ENCODE peak calls at places on chromosomes 13 and 19, in ten cellular contexts. One of them, this sample, is unnamed.

GRCh38 chr13:27264648-27265047 is 6.0 kb upstream of the RASL11A start:
- DNase-seq in lower lobe of right lung: no peak
- DNase-seq in SHP77: no peak
- DNase-seq in naive thymus-derived CD4-positive, alpha-beta T cell: no peak
- DNase-seq in epithelial cell of prostate: no peak
- DNase-seq in EL: no peak
- DNase-seq in lower leg skin: no peak
- DNase-seq in NCI-H748 treated with DMSO at 0.1 percent for 48 hours: no peak
- DNase-seq in CD8-positive, alpha-beta T cell: no peak
- DNase-seq in AG08396: no peak
- DNase-seq in this sample: no peak

GRCh38 chr19:37718357-37718756 is 1.2 kb downstream of the ZNF607 start:
- DNase-seq in lower lobe of right lung: no peak
- DNase-seq in SHP77: no peak
- DNase-seq in naive thymus-derived CD4-positive, alpha-beta T cell: no peak
- DNase-seq in epithelial cell of prostate: no peak
- DNase-seq in EL: peak; percentile 1
- DNase-seq in lower leg skin: no peak
- DNase-seq in NCI-H748 treated with DMSO at 0.1 percent for 48 hours: no peak
- DNase-seq in CD8-positive, alpha-beta T cell: no peak
- DNase-seq in AG08396: no peak
- DNase-seq in this sample: no peak

GRCh38 chr13:80012281-80012680 is 328.6 kb downstream of the SPRY2 start:
- DNase-seq in lower lobe of right lung: no peak
- DNase-seq in SHP77: no peak
- DNase-seq in naive thymus-derived CD4-positive, alpha-beta T cell: no peak
- DNase-seq in epithelial cell of prostate: no peak
- DNase-seq in EL: peak; percentile 24
- DNase-seq in lower leg skin: no peak
- DNase-seq in NCI-H748 treated with DMSO at 0.1 percent for 48 hours: no peak
- DNase-seq in CD8-positive, alpha-beta T cell: no peak
- DNase-seq in AG08396: no peak
- DNase-seq in this sample: no peak

GRCh38 chr19:41745761-41746160 is 9.6 kb upstream of the CEACAM6 start:
- DNase-seq in lower lobe of right lung: no peak
- DNase-seq in SHP77: no peak
- DNase-seq in naive thymus-derived CD4-positive, alpha-beta T cell: no peak
- DNase-seq in epithelial cell of prostate: no peak
- DNase-seq in EL: no peak
- DNase-seq in lower leg skin: no peak
- DNase-seq in NCI-H748 treated with DMSO at 0.1 percent for 48 hours: no peak
- DNase-seq in CD8-positive, alpha-beta T cell: no peak
- DNase-seq in AG08396: no peak
- DNase-seq in this sample: no peak

GRCh38 chr13:88586263-88586662 is 915.1 kb downstream of the SLITRK5 start:
- DNase-seq in lower lobe of right lung: no peak
- DNase-seq in SHP77: no peak
- DNase-seq in naive thymus-derived CD4-positive, alpha-beta T cell: no peak
- DNase-seq in epithelial cell of prostate: no peak
- DNase-seq in EL: no peak
- DNase-seq in lower leg skin: no peak
- DNase-seq in NCI-H748 treated with DMSO at 0.1 percent for 48 hours: no peak
- DNase-seq in CD8-positive, alpha-beta T cell: no peak
- DNase-seq in AG08396: no peak
- DNase-seq in this sample: no peak

GRCh38 chr19:5667751-5668271 is 12.5 kb downstream of the MICOS13 start:
- DNase-seq in lower lobe of right lung: peak; percentile 47
- DNase-seq in SHP77: no peak
- DNase-seq in naive thymus-derived CD4-positive, alpha-beta T cell: no peak
- DNase-seq in epithelial cell of prostate: no peak
- DNase-seq in EL: no peak
- DNase-seq in lower leg skin: no peak
- DNase-seq in NCI-H748 treated with DMSO at 0.1 percent for 48 hours: no peak
- DNase-seq in CD8-positive, alpha-beta T cell: no peak
- DNase-seq in AG08396: no peak
- DNase-seq in this sample: no peak

GRCh38 chr13:49060698-49061387 is 85.1 kb downstream of the FNDC3A start:
- DNase-seq in lower lobe of right lung: no peak
- DNase-seq in SHP77: no peak
- DNase-seq in naive thymus-derived CD4-positive, alpha-beta T cell: no peak
- DNase-seq in epithelial cell of prostate: no peak
- DNase-seq in EL: peak; percentile 66
- DNase-seq in lower leg skin: no peak
- DNase-seq in NCI-H748 treated with DMSO at 0.1 percent for 48 hours: no peak
- DNase-seq in CD8-positive, alpha-beta T cell: no peak
- DNase-seq in AG08396: no peak
- DNase-seq in this sample: no peak

GRCh38 chr13:86581711-86582110 is 782.5 kb upstream of the SLITRK6 start:
- DNase-seq in lower lobe of right lung: no peak
- DNase-seq in SHP77: no peak
- DNase-seq in naive thymus-derived CD4-positive, alpha-beta T cell: no peak
- DNase-seq in epithelial cell of prostate: no peak
- DNase-seq in EL: no peak
- DNase-seq in lower leg skin: no peak
- DNase-seq in NCI-H748 treated with DMSO at 0.1 percent for 48 hours: no peak
- DNase-seq in CD8-positive, alpha-beta T cell: no peak
- DNase-seq in AG08396: no peak
- DNase-seq in this sample: no peak

GRCh38 chr13:70311175-70311574 is 202.9 kb upstream of the KLHL1 start:
- DNase-seq in lower lobe of right lung: no peak
- DNase-seq in SHP77: no peak
- DNase-seq in naive thymus-derived CD4-positive, alpha-beta T cell: no peak
- DNase-seq in epithelial cell of prostate: no peak
- DNase-seq in EL: no peak
- DNase-seq in lower leg skin: no peak
- DNase-seq in NCI-H748 treated with DMSO at 0.1 percent for 48 hours: no peak
- DNase-seq in CD8-positive, alpha-beta T cell: no peak
- DNase-seq in AG08396: no peak
- DNase-seq in this sample: no peak

GRCh38 chr13:29676535-29676934 is 81.0 kb upstream of the SLC7A1 start:
- DNase-seq in lower lobe of right lung: no peak
- DNase-seq in SHP77: no peak
- DNase-seq in naive thymus-derived CD4-positive, alpha-beta T cell: no peak
- DNase-seq in epithelial cell of prostate: no peak
- DNase-seq in EL: peak; percentile 75
- DNase-seq in lower leg skin: no peak
- DNase-seq in NCI-H748 treated with DMSO at 0.1 percent for 48 hours: no peak
- DNase-seq in CD8-positive, alpha-beta T cell: no peak
- DNase-seq in AG08396: peak; percentile 8
- DNase-seq in this sample: no peak

GRCh38 chr13:55402867-55403266 is 1737.9 kb upstream of the PRR20A start:
- DNase-seq in lower lobe of right lung: no peak
- DNase-seq in SHP77: no peak
- DNase-seq in naive thymus-derived CD4-positive, alpha-beta T cell: no peak
- DNase-seq in epithelial cell of prostate: no peak
- DNase-seq in EL: no peak
- DNase-seq in lower leg skin: no peak
- DNase-seq in NCI-H748 treated with DMSO at 0.1 percent for 48 hours: no peak
- DNase-seq in CD8-positive, alpha-beta T cell: no peak
- DNase-seq in AG08396: no peak
- DNase-seq in this sample: no peak

GRCh38 chr13:90055121-90055520 is 1292.4 kb upstream of the MIR17HG start:
- DNase-seq in lower lobe of right lung: no peak
- DNase-seq in SHP77: no peak
- DNase-seq in naive thymus-derived CD4-positive, alpha-beta T cell: no peak
- DNase-seq in epithelial cell of prostate: peak; percentile 63
- DNase-seq in EL: no peak
- DNase-seq in lower leg skin: no peak
- DNase-seq in NCI-H748 treated with DMSO at 0.1 percent for 48 hours: no peak
- DNase-seq in CD8-positive, alpha-beta T cell: no peak
- DNase-seq in AG08396: no peak
- DNase-seq in this sample: no peak

This sample was measured in chondrocyte.